ENCODE peak calls at places on chromosomes 12 and 14, in ten cellular contexts. M, C, Z, X, P, T, Q, H, Y and G are unnamed samples.

GRCh38 chr12:12480074-12480473 is 82.6 kb downstream of the DUSP16 start:
- DNase-seq in M (no peak), C (no peak), Z (no peak), X (no peak), P (no peak), T (no peak), Q (no peak), H (no peak), Y (no peak), G (no peak)

GRCh38 chr12:124485371-124485770 is 82.0 kb downstream of the NCOR2 start:
- DNase-seq in M (no peak), C (no peak), Z (no peak), X (no peak), P (no peak), T (no peak), Q (no peak), H (no peak), Y (no peak), G (no peak)

GRCh38 chr12:45565590-45565989 is 163.9 kb upstream of the ARID2 start:
- DNase-seq in M (no peak), C (no peak), Z (no peak), X (no peak), P (no peak), T (no peak), Q (no peak), H (no peak), Y (no peak), G (no peak)

GRCh38 chr12:51270847-51271518 is 768 bp upstream of the SMAGP start:
- DNase-seq in M (no peak), C (no peak), Z (no peak), X (no peak), P (no peak), T (no peak), Q (no peak), H (no peak), Y (peak), G (no peak)

GRCh38 chr12:116731801-116732200 is 6.1 kb downstream of the SPRING1 start:
- DNase-seq in M (no peak), C (no peak), Z (no peak), X (no peak), P (no peak), T (no peak), Q (no peak), H (no peak), Y (no peak), G (no peak)

GRCh38 chr12:442235-442884 is 17.4 kb upstream of the B4GALNT3 start:
- DNase-seq in M (peak), C (peak), Z (peak), X (peak), P (peak), T (peak), Q (peak), H (peak), Y (peak), G (peak)

GRCh38 chr12:1473418-1473817 is 121.0 kb downstream of the FBXL14 start:
- DNase-seq in M (no peak), C (peak), Z (no peak), X (no peak), P (peak), T (no peak), Q (no peak), H (no peak), Y (peak), G (no peak)

GRCh38 chr12:95836185-95836609 is 22.6 kb upstream of the SNRPF start:
- DNase-seq in M (no peak), C (no peak), Z (no peak), X (no peak), P (no peak), T (no peak), Q (no peak), H (no peak), Y (peak), G (no peak)

GRCh38 chr12:14756331-14757143 is 46.7 kb downstream of the WBP11 start:
- DNase-seq in M (peak), C (no peak), Z (peak), X (no peak), P (no peak), T (no peak), Q (peak), H (no peak), Y (no peak), G (peak)

GRCh38 chr14:65357091-65357490 is 55.4 kb upstream of the FUT8 start:
- DNase-seq in M (no peak), C (no peak), Z (no peak), X (no peak), P (no peak), T (no peak), Q (no peak), H (no peak), Y (no peak), G (no peak)

GRCh38 chr12:47782372-47782770 is 9.3 kb downstream of the SLC48A1 start:
- DNase-seq in M (no peak), C (no peak), Z (no peak), X (no peak), P (no peak), T (no peak), Q (no peak), H (no peak), Y (no peak), G (no peak)

GRCh38 chr12:119748512-119748911 is 80.6 kb downstream of the PRKAB1 start:
- DNase-seq in M (no peak), C (no peak), Z (no peak), X (no peak), P (peak), T (no peak), Q (no peak), H (no peak), Y (no peak), G (no peak)

GRCh38 chr12:570237-570925 is 92.9 kb downstream of the NINJ2 start:
- DNase-seq in M (peak), C (no peak), Z (peak), X (no peak), P (no peak), T (no peak), Q (peak), H (no peak), Y (peak), G (peak)

GRCh38 chr12:111993290-111994150 is 19.4 kb downstream of the TMEM116 start:
- DNase-seq in M (no peak), C (no peak), Z (no peak), X (no peak), P (no peak), T (no peak), Q (no peak), H (no peak), Y (no peak), G (no peak)

GRCh38 chr12:1994429-1995143 is 9.7 kb downstream of the DCP1B start:
- DNase-seq in M (no peak), C (no peak), Z (no peak), X (no peak), P (no peak), T (no peak), Q (no peak), H (no peak), Y (no peak), G (no peak)